ENCODE peak calls at places on chromosomes 6 and 20, in seven cellular contexts. I, G, T, R, X, Y and Q are unnamed samples.

GRCh38 chr6:28643017-28643740 is 117.5 kb downstream of the GPX5 start:
- DNase-seq in I (no peak), G (no peak), T (peak; percentile 87), R (peak; percentile 78), X (no peak), Y (no peak), Q (no peak)

GRCh38 chr6:43578748-43579147 is 2.8 kb downstream of the POLH start:
- DNase-seq in I (no peak), G (no peak), T (no peak), R (peak; percentile 4), X (no peak), Y (no peak), Q (no peak)

GRCh38 chr6:19368511-19368910 is 468.7 kb upstream of the ID4 start:
- DNase-seq in I (no peak), G (no peak), T (peak; percentile 5), R (peak; percentile 6), X (no peak), Y (no peak), Q (no peak)

GRCh38 chr6:146693342-146693741 is 94.6 kb downstream of the ADGB start:
- DNase-seq in I (no peak), G (no peak), T (no peak), R (no peak), X (no peak), Y (no peak), Q (no peak)

GRCh38 chr6:4435981-4436445 is 300.6 kb upstream of the ECI2 start:
- DNase-seq in I (no peak), G (no peak), T (no peak), R (no peak), X (no peak), Y (no peak), Q (no peak)

GRCh38 chr6:106381871-106382270 is 21.4 kb downstream of the CRYBG1 start:
- DNase-seq in I (no peak), G (no peak), T (no peak), R (no peak), X (no peak), Y (no peak), Q (no peak)

GRCh38 chr6:145562771-145563615 is 172.3 kb downstream of the EPM2A start:
- DNase-seq in I (no peak), G (no peak), T (no peak), R (peak; percentile 20), X (no peak), Y (no peak), Q (no peak)

GRCh38 chr20:50229156-50229605 is 38.6 kb downstream of the CEBPB start:
- DNase-seq in I (no peak), G (no peak), T (no peak), R (no peak), X (no peak), Y (no peak), Q (no peak)

GRCh38 chr6:125722886-125723285 is 26.5 kb upstream of the HEY2 start:
- DNase-seq in I (no peak), G (no peak), T (no peak), R (no peak), X (no peak), Y (no peak), Q (no peak)

GRCh38 chr6:169539176-169539897 is 162.5 kb downstream of the WDR27 start:
- DNase-seq in I (no peak), G (no peak), T (no peak), R (peak; percentile 70), X (no peak), Y (no peak), Q (no peak)

GRCh38 chr6:51099201-51099600 is 280.5 kb downstream of the TFAP2B start:
- DNase-seq in I (no peak), G (no peak), T (no peak), R (no peak), X (no peak), Y (no peak), Q (no peak)

GRCh38 chr6:118277631-118278030 is 270.5 kb upstream of the PLN start:
- DNase-seq in I (no peak), G (no peak), T (no peak), R (no peak), X (no peak), Y (no peak), Q (no peak)

GRCh38 chr6:86738078-86738477 is 199.2 kb upstream of the HTR1E start:
- DNase-seq in I (no peak), G (no peak), T (no peak), R (no peak), X (no peak), Y (no peak), Q (no peak)

GRCh38 chr6:84753173-84753572 is 11.2 kb downstream of the TBX18 start:
- DNase-seq in I (no peak), G (no peak), T (no peak), R (no peak), X (no peak), Y (no peak), Q (no peak)